ENCODE peak calls at places on chromosomes 5 and 9, in ten cellular contexts. W is activated naive CD4-positive, alpha-beta T cell; I is ureter; O is ecto neural progenitor cell; D is PC-3; L is stimulated activated CD4-positive, alpha-beta T cell treated with anti-CD3 and anti-CD28 coated beads, Interleukin-2, amount 100 ng/mL, for 48 hours; E is uterus; B is A172; T is NCI-H1048; G is left colon. A is an unnamed sample.

GRCh38 chr9:124812401-124813016 is 35.6 kb downstream of the OLFML2A start:
- DNase-seq in W (no peak), I (no peak), O (no peak), D (peak; percentile 84), L (no peak), E (peak; percentile 89), B (peak; percentile 100), T (no peak), G (peak; percentile 63), A (no peak)

GRCh38 chr5:145178667-145179523 is 656.2 kb downstream of the PRELID2 start:
- DNase-seq in W (no peak), I (no peak), O (no peak), D (no peak), L (no peak), E (no peak), B (peak; percentile 11), T (no peak), G (no peak), A (no peak)

GRCh38 chr5:6753851-6754250 is 40.6 kb downstream of the TENT4A start:
- DNase-seq in W (no peak), I (no peak), O (no peak), D (no peak), L (no peak), E (no peak), B (no peak), T (no peak), G (no peak), A (no peak)

GRCh38 chr5:150522504-150523464 is 14.9 kb downstream of the NDST1 start:
- DNase-seq in W (no peak), I (no peak), O (no peak), D (no peak), L (no peak), E (no peak), B (no peak), T (no peak), G (no peak), A (no peak)

GRCh38 chr9:99561435-99562262 is 260.0 kb upstream of the NR4A3 start:
- DNase-seq in W (no peak), I (no peak), O (no peak), D (no peak), L (no peak), E (no peak), B (no peak), T (no peak), G (no peak), A (no peak)

GRCh38 chr9:136667940-136668760 is 5.4 kb downstream of the EGFL7 start:
- DNase-seq in W (no peak), I (no peak), O (no peak), D (no peak), L (no peak), E (no peak), B (no peak), T (no peak), G (no peak), A (no peak)

GRCh38 chr9:128881627-128881883 is 195 bp downstream of the KYAT1 start:
- DNase-seq in W (no peak), I (no peak), O (no peak), D (no peak), L (no peak), E (no peak), B (no peak), T (no peak), G (no peak), A (no peak)

GRCh38 chr5:67879619-67880357 is 335.8 kb upstream of the PIK3R1 start:
- DNase-seq in W (no peak), I (no peak), O (no peak), D (no peak), L (no peak), E (no peak), B (peak; percentile 54), T (no peak), G (no peak), A (no peak)

GRCh38 chr9:125511780-125512179 is 195.2 kb downstream of the MAPKAP1 start:
- DNase-seq in W (no peak), I (no peak), O (no peak), D (peak; percentile 80), L (no peak), E (no peak), B (no peak), T (no peak), G (no peak), A (no peak)

GRCh38 chr5:92941806-92942205 is 639.2 kb downstream of the NR2F1-AS1 start:
- DNase-seq in W (no peak), I (no peak), O (no peak), D (peak; percentile 51), L (no peak), E (no peak), B (no peak), T (no peak), G (no peak), A (no peak)

GRCh38 chr5:67257500-67257899 is 60.9 kb upstream of the CD180 start:
- DNase-seq in W (no peak), I (no peak), O (no peak), D (peak; percentile 7), L (no peak), E (no peak), B (no peak), T (no peak), G (no peak), A (no peak)

GRCh38 chr9:138022121-138022741 is 144.6 kb downstream of the CACNA1B start:
- DNase-seq in W (no peak), I (peak; percentile 46), O (peak; percentile 75), D (peak; percentile 34), L (no peak), E (no peak), B (no peak), T (no peak), G (no peak), A (no peak)

GRCh38 chr9:127897194-127897692 is 2.2 kb downstream of the ST6GALNAC6 start:
- DNase-seq in W (no peak), I (peak; percentile 85), O (peak; percentile 97), D (no peak), L (no peak), E (peak; percentile 91), B (no peak), T (peak; percentile 64), G (peak; percentile 72), A (no peak)